ENCODE peak calls at places on chromosomes 16 and 17, in seven cellular contexts. P, W, L, U, O, J and Y are unnamed samples.

GRCh38 chr16:89242795-89243200 is 25.3 kb downstream of the ZNF778 start:
- DNase-seq in J (no peak), U (no peak), L (no peak), O (no peak), P (no peak), W (no peak), Y (no peak)

GRCh38 chr17:82202981-82203380 is 9.7 kb downstream of the CCDC57 start:
- DNase-seq in L (no peak), O (no peak), W (no peak), J (no peak), U (no peak), P (no peak), Y (no peak)

GRCh38 chr16:1301562-1301961 is 7.9 kb upstream of the UBE2I start:
- DNase-seq in U (no peak), J (no peak), L (no peak), O (no peak), W (no peak), P (no peak), Y (no peak)

GRCh38 chr17:4492762-4493561 is 5.7 kb upstream of the SPNS2 start:
- DNase-seq in U (no peak), J (peak), O (peak), W (peak), L (no peak), P (peak), Y (no peak)

GRCh38 chr17:17044846-17045561 is 2.7 kb downstream of the MPRIP start:
- DNase-seq in L (peak), U (no peak), P (peak), W (peak), J (peak), O (peak), Y (no peak)

GRCh38 chr16:55622930-55623561 is 32.7 kb upstream of the SLC6A2 start:
- DNase-seq in P (no peak), U (no peak), O (peak), L (no peak), J (no peak), W (no peak), Y (no peak)

GRCh38 chr16:27862953-27863352 is 200.6 kb downstream of the GSG1L start:
- DNase-seq in P (no peak), W (no peak), J (no peak), L (no peak), U (no peak), O (no peak), Y (no peak)

GRCh38 chr17:66830451-66830850 is 4.5 kb upstream of the CACNG5 start:
- DNase-seq in J (no peak), L (no peak), O (no peak), P (no peak), W (no peak), U (no peak), Y (peak)

GRCh38 chr16:89170346-89171215 is 967 bp upstream of the CDH15 start:
- DNase-seq in L (no peak), J (peak), O (peak), P (no peak), U (no peak), W (no peak), Y (no peak)

GRCh38 chr17:81245024-81245664 is 6.0 kb downstream of the NDUFAF8 start:
- DNase-seq in P (peak), L (peak), J (no peak), W (no peak), O (no peak), U (no peak), Y (no peak)

GRCh38 chr16:4498546-4499195 is 22.5 kb downstream of the HMOX2 start:
- DNase-seq in P (no peak), L (no peak), J (no peak), W (no peak), O (no peak), U (no peak), Y (no peak)

GRCh38 chr17:8939496-8940334 is 25.8 kb downstream of the PIK3R5 start:
- DNase-seq in P (no peak), O (no peak), W (no peak), L (no peak), J (no peak), U (no peak), Y (no peak)

GRCh38 chr16:72434159-72434558 is 262.2 kb upstream of the PMFBP1 start:
- DNase-seq in W (peak), O (no peak), P (peak), J (no peak), L (no peak), U (no peak), Y (no peak)

GRCh38 chr17:17971431-17972125 is 622 bp downstream of the TOM1L2 start:
- DNase-seq in J (peak), O (peak), W (peak), U (no peak), P (no peak), L (no peak), Y (peak)

GRCh38 chr17:54891176-54891821 is 9.4 kb upstream of the TOM1L1 start:
- DNase-seq in L (peak), U (no peak), O (peak), J (no peak), W (peak), P (peak), Y (no peak)

GRCh38 chr17:72380120-72380519 is 259.3 kb downstream of the SOX9 start:
- DNase-seq in U (no peak), W (no peak), P (no peak), J (no peak), O (no peak), L (no peak), Y (no peak)

GRCh38 chr17:77893144-77894044 is 65.1 kb upstream of the TNRC6C start:
- DNase-seq in L (no peak), O (no peak), J (no peak), U (no peak), P (no peak), W (no peak), Y (no peak)
- H3K4me3 ChIP-seq in L (no peak), O (no peak), J (no peak), U (no peak), P (no peak), W (no peak), Y (no peak)

DNA sequence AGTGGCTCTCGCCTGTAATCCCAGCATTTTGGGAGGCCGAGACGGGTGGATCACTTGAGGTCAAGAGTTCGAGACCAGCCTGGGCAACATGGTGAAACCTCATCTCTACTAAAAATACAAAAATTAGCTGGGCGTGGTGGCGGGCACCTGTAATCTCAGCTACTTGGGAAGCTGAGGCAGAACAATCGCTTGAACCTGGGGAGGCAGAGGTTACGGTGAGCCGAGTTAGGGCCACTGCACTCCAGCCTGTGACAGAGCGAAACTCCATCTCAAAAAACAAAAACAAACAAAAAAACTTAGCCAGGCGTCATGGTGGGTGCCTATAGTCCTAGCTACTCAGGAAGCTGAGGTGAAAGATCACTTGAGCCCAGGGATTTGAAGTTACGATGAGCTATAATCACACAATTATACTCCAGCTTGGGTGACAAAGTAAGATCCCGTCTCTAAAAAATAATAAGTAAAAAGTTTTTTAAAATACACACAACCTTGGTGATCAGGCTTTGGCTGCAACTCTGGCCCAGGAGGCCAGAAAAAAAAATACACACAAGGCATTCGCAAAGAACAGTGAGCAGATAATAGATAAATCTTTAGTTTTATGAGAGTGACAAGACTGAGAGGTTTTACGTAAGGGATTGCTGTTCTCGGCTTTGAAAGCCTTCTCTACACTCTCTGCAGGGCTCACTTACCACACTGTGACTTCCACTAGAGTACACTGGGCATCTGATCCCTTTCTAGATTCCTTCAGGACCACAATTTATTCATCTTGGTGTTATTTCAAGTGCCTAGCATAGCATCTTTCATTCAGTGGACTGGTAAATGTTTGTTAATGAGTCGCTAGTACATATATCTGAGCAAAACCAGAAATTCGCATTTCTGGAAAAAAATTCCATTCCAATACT is 5.9 kb downstream of the GSPT1 start:
- DNase-seq in L (no peak), O (no peak), P (peak), J (no peak), U (no peak), W (no peak), Y (no peak)
- H3K27ac ChIP-seq in L (no peak), O (peak), P (peak), J (no peak), U (peak), W (no peak), Y (no peak)

GRCh38 chr16:69579783-69580182 is 14.0 kb downstream of the NFAT5 start:
- DNase-seq in L (no peak), P (no peak), W (no peak), O (no peak), U (no peak), J (no peak), Y (no peak)
- TF ChIP-seq CTCF in L (no peak), P (no peak), W (no peak), O (no peak), U (no peak), J (no peak), Y (no peak)

GRCh38 chr16:8588703-8589292 is 1.5 kb downstream of the TMEM114 start:
- DNase-seq in L (no peak), J (no peak), P (no peak), W (no peak), O (no peak), U (no peak), Y (no peak)

GRCh38 chr16:8590811-8591210 is 500 bp upstream of the TMEM114 start:
- DNase-seq in O (no peak), L (no peak), U (no peak), P (no peak), W (no peak), J (no peak), Y (no peak)

GRCh38 chr16:8591451-8591850 is 1.1 kb upstream of the TMEM114 start:
- DNase-seq in L (no peak), U (no peak), P (no peak), J (no peak), W (no peak), O (no peak), Y (no peak)

GRCh38 chr16:8590161-8590688 is at the start of gene TMEM114:
- DNase-seq in U (no peak), J (no peak), O (no peak), L (no peak), W (no peak), P (no peak), Y (no peak)

DNA sequence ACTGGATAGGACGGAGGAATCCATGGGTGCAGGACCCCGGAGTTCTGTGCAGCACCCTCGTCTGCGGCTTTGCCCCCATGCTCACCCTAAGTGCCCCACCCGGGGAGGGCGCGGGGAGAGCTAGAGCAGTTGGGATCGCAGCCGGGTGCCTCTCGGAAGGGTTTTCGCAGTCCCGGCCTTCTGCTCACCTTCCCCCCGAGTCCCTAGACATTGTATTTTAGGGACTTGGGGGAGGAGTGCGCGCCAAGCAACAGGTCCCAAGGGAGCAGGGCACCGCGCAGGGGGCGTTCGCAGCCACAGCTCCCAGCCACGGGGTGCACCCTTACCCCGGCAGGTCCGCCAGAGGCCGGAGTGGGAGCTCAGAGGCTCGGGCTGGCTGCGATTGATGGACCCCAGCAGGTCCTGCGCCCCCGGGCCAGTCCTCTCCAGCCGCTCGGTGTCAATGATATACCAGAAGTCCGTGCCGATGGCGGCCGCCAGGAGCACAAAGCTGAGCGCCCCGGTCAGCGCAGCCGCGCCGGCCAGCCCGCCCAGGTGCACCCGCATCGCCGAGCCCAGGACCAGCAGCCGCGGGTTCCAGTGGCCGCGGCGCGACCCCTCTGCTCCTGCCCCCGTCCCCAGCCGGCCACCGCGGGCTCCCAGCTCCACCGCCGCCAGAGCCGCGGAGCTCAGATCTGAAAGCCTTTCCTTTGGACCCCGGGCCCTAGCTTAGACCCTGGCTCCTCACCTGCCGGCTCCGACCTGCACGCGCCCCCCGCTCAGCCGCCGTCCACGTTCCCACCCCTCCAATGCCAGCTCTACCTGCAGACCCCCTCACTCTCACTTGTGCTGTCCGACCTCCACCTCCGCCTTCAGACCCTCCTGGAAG is 784 bp downstream of the TMEM114 start:
- DNase-seq in O (no peak), P (no peak), J (no peak), U (no peak), W (no peak), L (no peak), Y (no peak)
- H3K4me3 ChIP-seq in O (no peak), P (no peak), J (peak), U (peak), W (no peak), L (no peak), Y (peak)

GRCh38 chr17:42784361-42784760 is 4.0 kb downstream of the WNK4 start:
- DNase-seq in U (no peak), L (no peak), P (no peak), J (no peak), O (no peak), W (no peak), Y (no peak)

GRCh38 chr17:42783062-42783777 is 2.8 kb downstream of the WNK4 start:
- DNase-seq in U (no peak), J (no peak), O (no peak), P (peak), L (peak), W (peak), Y (no peak)

GRCh38 chr17:42784811-42785592 is 4.6 kb downstream of the WNK4 start:
- DNase-seq in P (no peak), O (no peak), J (no peak), U (no peak), W (no peak), L (no peak), Y (no peak)

GRCh38 chr17:42782402-42783061 is 2.1 kb downstream of the WNK4 start:
- DNase-seq in W (no peak), L (no peak), P (no peak), J (no peak), U (no peak), O (no peak), Y (no peak)

GRCh38 chr17:42783778-42784138 is 3.3 kb downstream of the WNK4 start:
- DNase-seq in L (no peak), W (no peak), J (no peak), O (no peak), P (no peak), U (no peak), Y (no peak)
- H3K27ac ChIP-seq in L (no peak), W (no peak), J (no peak), O (no peak), P (no peak), U (no peak), Y (no peak)

GRCh38 chr17:794876-795275 is 12.7 kb downstream of the MRM3 start:
- DNase-seq in W (peak), J (peak), U (peak), P (peak), L (peak), O (peak), Y (peak)
- TF ChIP-seq CTCF in W (peak), J (peak), U (peak), P (peak), L (peak), O (peak), Y (peak)

DNA sequence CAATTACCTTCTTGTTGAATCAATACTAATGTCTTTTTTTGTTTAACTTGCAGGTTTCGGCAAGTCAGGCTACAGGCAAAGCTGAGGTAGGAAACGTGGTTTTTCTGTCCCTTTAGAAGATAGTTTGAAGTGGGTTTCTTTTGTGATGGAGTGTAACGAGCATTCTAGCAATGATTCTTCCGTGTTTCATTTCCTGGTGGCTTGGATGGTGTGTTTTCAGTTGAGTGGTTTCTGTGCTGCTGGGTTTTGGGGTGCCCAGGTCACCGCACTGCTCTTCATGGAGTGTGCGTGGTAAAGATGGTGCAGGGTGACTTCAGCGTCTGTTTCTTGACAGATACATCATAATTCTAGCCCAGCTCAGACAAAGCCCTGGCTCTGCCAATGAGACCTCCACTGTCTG is 769.7 kb upstream of the EEF2KMT start:
- DNase-seq in W (no peak), L (no peak), O (no peak), U (no peak), J (no peak), P (no peak), Y (no peak)
- H3K4me3 ChIP-seq in W (no peak), L (no peak), O (no peak), U (no peak), J (no peak), P (no peak), Y (no peak)

DNA sequence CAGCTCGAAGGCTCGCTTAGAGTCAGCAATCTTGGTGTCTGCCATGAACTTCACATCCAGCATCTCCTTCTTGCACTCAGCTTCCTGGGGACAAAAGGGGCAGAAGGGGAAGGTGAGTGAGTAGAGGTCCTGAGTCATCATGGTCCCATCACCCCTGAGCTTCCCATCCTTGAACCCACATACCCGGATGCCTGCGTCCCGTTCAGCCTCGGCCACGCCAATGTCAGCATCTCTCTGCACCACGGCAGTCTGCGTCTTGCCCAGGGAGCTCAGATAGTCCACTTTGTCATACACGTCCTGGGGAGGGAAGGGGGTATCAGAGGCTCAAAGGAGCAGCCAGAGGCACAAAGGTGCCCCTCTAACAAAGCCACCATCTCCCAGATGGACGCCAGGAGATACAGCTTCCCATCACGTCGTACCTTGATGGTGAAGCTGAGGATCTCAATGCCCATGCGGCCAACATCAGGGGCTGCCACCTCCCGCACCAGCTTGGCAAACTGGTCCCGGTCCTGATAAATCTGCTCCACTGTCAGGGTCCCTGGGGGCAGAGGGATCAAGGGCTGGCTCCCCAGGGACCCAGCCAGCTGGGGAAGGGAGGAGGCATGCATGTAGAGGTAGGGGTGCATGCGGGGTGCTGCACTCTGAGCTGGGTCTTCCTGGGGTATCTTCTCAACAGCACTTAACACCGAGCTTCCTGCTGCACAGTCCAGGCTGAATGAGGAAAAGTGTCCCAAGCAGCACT is 15.2 kb downstream of the FLOT2 start:
- DNase-seq in W (no peak), L (no peak), O (no peak), U (no peak), P (no peak), J (no peak), Y (no peak)
- H3K27ac ChIP-seq in W (no peak), L (no peak), O (no peak), U (no peak), P (no peak), J (no peak), Y (no peak)

DNA sequence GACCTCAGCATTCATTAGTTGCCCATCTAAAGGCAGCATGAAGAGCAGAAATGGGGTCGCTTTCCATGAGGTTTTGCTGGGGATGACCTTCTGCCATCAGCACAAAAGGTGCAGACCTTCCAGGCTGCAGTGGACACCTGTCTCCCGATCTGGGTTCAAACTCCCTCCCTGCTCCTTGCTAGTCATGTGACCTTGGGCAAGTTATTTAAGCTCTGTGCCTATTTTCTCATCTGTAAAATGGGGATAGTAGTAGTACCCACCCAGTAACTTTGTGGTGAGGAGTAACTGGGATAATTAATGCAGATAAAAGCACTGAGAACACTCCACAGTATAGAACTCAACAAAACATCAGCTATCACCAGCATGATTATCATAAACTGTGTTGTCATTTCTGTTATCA is 21.4 kb upstream of the COQ7 start:
- DNase-seq in O (no peak), U (no peak), J (no peak), P (no peak), W (no peak), L (no peak), Y (no peak)
- TF ChIP-seq CTCF in O (no peak), U (no peak), J (no peak), P (no peak), W (no peak), L (no peak), Y (no peak)